ENCODE peak calls at places on chromosome 4, in six cellular contexts. Z is IMR-90, R is sigmoid colon, K is adrenal gland, O is upper lobe of left lung, X is A549. Y is an unnamed sample.

GRCh38 chr4:98688416-98689290 is 30.2 kb upstream of the TSPAN5 start:
- DNase-seq in X (peak), R (no peak), K (no peak), Z (peak), O (no peak), Y (peak)

GRCh38 chr4:173332963-173333657 is 1.0 kb downstream of the HMGB2 start:
- DNase-seq in R (no peak), O (no peak), Z (peak), X (no peak), K (no peak), Y (peak)

GRCh38 chr4:186823989-186824388 is 100.3 kb upstream of the FAT1 start:
- DNase-seq in R (no peak), X (no peak), K (no peak), Z (peak), O (no peak), Y (peak)

GRCh38 chr4:145937990-145938611 is 522 bp downstream of the ZNF827 start:
- DNase-seq in Z (peak), K (peak), R (no peak), O (no peak), X (peak), Y (peak)

GRCh38 chr4:24557036-24558022 is 27.0 kb downstream of the DHX15 start:
- DNase-seq in Z (peak), K (no peak), X (no peak), R (no peak), O (no peak), Y (peak)

GRCh38 chr4:137345597-137345996 is 186.7 kb downstream of the PCDH18 start:
- DNase-seq in O (no peak), K (no peak), R (no peak), X (no peak), Z (no peak), Y (no peak)

GRCh38 chr4:138178566-138178965 is 63.6 kb downstream of the SLC7A11 start:
- DNase-seq in Z (peak), R (no peak), X (no peak), O (no peak), K (no peak), Y (no peak)

GRCh38 chr4:1567808-1568581 is 116.1 kb downstream of the FAM53A start:
- DNase-seq in K (no peak), O (no peak), R (peak), X (no peak), Z (no peak), Y (no peak)

GRCh38 chr4:110970642-110971041 is 347.8 kb upstream of the PITX2 start:
- DNase-seq in X (peak), R (no peak), O (peak), K (no peak), Z (peak), Y (peak)

GRCh38 chr4:139535852-139536234 is 20.2 kb downstream of the SETD7 start:
- DNase-seq in X (no peak), Z (no peak), K (no peak), O (no peak), R (no peak), Y (no peak)

GRCh38 chr4:111492501-111492900 is 652.8 kb upstream of the FAM241A start:
- DNase-seq in X (no peak), O (no peak), R (no peak), Z (no peak), K (no peak), Y (no peak)

GRCh38 chr4:76473186-76473585 is 38.2 kb downstream of the SHROOM3 start:
- DNase-seq in X (no peak), R (no peak), O (no peak), Z (no peak), K (no peak), Y (no peak)

GRCh38 chr4:41427306-41427882 is 110.6 kb upstream of the LIMCH1 start:
- DNase-seq in X (peak), Z (no peak), K (no peak), R (no peak), O (peak), Y (no peak)

GRCh38 chr4:114780205-114780604 is 181.6 kb downstream of the UGT8 start:
- DNase-seq in O (no peak), Z (peak), K (no peak), X (peak), R (no peak), Y (no peak)

GRCh38 chr4:158193171-158193749 is 17.0 kb upstream of the TMEM144 start:
- DNase-seq in X (peak), K (no peak), R (no peak), O (no peak), Z (peak), Y (peak)

GRCh38 chr4:128347175-128347868 is 59.7 kb upstream of the PGRMC2 start:
- DNase-seq in O (no peak), R (no peak), X (peak), K (no peak), Z (peak), Y (peak)

GRCh38 chr4:139665690-139666529 is at the start of gene MGST2:
- DNase-seq in X (peak), R (peak), O (peak), Z (peak), K (peak), Y (peak)

GRCh38 chr4:143215873-143216272 is 31.2 kb downstream of the USP38 start:
- DNase-seq in K (no peak), O (no peak), Z (peak), X (no peak), R (no peak), Y (no peak)

GRCh38 chr4:173525118-173526033 is 4.7 kb downstream of the HAND2 start:
- DNase-seq in Z (no peak), K (no peak), X (no peak), R (peak), O (no peak), Y (no peak)

GRCh38 chr4:56978750-56979303 is at the start of gene POLR2B:
- DNase-seq in X (peak), Z (peak), K (peak), O (peak), R (peak), Y (peak)
- TF ChIP-seq POLR2A in X (peak), Z (peak), K (peak), O (peak), R (peak), Y (peak)

GRCh38 chr4:152535903-152536544 is at the start of gene FBXW7:
- DNase-seq in O (peak), R (peak), K (peak), X (peak), Z (peak), Y (peak)
- TF ChIP-seq POLR2A in O (peak), R (peak), K (peak), X (peak), Z (peak), Y (peak)

GRCh38 chr4:82893942-82894341 is 3.0 kb upstream of the SEC31A start:
- DNase-seq in X (no peak), R (no peak), O (no peak), K (no peak), Z (no peak), Y (no peak)
- TF ChIP-seq POLR2A in X (no peak), R (no peak), O (no peak), K (no peak), Z (no peak), Y (no peak)

DNA sequence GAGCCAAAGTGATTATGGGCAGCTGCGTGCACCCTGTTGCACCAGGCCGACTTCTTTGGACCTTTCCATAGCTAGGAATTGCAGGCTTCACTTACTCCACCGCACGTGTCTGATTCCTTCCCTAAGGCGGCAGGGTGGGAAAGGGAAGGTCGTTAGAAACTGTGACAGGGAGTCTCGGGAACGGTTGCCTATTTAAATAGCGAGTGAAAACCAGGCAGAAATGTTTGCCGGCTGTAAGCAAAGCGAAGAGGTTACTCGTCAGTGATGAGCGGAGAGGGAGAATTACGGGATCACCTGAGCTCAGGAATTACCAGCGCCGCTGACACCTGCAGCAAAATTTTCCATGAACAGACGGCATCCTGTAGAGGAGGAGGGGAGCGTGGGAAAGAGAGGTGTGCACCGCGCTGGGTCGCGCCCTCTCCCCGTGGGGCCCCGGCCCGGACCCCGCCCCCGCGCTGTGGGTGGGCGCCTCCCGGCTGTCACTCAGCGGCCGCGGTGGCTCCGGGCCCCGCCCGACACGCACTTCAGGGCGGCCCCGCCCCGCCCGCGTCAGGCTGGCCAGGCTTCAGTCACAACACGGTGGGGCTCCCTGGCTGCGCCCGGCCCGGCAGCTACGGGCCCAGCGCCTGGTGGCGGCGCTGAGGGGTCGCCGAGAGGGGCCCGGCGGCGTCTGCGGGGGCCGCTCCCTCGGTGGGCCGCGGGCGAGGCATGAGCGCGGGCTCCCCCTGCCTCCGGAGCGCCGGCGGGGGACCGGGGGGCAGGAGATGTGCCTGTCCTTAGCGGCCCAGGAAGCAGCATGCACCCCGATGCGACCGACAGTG is at the start of gene SNX25:
- DNase-seq in R (peak), Z (peak), O (peak), X (peak), K (peak), Y (peak)
- TF ChIP-seq POLR2A in R (no peak), Z (peak), O (peak), X (peak), K (peak), Y (peak)

GRCh38 chr4:6672131-6672530 is 21.5 kb upstream of the S100P start:
- DNase-seq in R (no peak), K (no peak), X (no peak), Z (no peak), O (no peak), Y (no peak)

GRCh38 chr4:6671648-6672047 is 22.0 kb upstream of the S100P start:
- DNase-seq in X (no peak), O (no peak), Z (no peak), R (no peak), K (no peak), Y (no peak)

GRCh38 chr4:6673660-6674499 is 19.8 kb upstream of the S100P start:
- DNase-seq in K (peak), O (peak), X (peak), R (peak), Z (peak), Y (peak)

GRCh38 chr4:6676722-6677558 is 16.7 kb upstream of the S100P start:
- DNase-seq in O (peak), X (no peak), Z (no peak), R (no peak), K (no peak), Y (no peak)

DNA sequence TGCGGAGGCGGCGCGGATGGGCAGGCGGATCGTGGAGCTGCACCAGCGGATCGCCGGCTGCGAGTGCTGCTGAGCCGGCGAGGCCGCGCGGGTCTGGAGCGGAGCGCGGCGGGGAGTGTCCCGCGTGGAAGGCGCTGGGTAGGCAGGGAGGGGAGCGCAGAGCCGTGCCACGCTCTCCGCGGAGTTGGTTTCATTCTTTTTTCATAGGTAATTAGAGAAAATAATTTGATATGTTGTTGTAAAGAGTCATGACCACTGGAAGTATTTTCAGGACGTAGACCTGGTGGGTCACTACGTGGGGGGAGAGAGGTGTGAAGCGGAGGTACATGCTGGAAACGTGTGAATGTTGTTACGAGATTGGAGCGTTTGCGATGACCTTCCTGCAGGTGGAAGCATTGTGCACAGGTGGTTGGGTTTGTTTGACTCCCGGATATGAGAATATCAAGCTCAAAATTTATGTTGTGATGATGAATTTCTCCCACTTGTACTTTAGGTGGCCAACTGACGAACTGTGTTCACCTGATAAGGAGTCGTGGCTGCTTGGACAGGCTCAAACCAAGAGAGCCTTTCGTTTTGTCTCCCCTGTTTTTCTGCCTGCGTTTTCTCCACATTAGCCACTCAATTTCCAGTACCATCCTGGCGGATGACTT is 19.1 kb upstream of the S100P start:
- DNase-seq in K (no peak), Z (peak), O (peak), R (no peak), X (peak), Y (peak)
- TF ChIP-seq POLR2A in K (no peak), Z (no peak), O (no peak), R (no peak), X (no peak), Y (no peak)

DNA sequence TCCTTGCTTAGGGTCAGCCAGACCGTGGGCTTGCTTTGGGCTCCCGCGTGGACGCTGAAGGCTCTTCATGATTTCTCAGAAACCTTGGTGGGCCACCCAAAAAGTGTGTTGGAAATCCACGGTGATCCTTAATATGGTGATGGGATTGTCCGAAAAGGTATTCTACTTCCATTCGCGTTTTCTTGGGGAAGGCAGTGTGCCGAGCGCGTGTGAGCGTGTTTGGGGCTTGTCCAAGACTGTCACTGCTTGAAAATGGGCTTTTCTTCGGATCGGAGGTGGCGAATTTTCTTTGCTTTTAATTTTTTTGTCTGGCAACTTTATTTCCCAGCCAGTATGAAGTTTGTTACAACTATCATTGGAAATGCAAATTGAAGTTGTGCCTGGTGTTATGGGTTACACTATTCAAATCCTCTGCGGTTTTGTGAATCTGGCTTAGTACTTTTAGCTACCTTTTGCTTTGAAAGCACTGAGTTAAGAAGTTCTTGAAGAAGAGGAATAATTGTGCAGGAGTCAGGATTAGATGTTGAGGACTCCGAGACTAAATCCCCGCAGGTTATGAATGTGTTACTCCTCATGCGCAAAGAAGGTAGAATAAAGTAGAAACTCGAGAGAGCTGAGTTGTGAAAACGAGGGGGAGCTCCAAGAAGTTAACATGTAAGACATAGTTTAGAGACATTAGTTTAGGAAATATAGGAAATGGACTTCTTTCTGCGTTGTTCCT is 3.2 kb downstream of the SPRY1 start:
- DNase-seq in R (no peak), K (no peak), Z (no peak), X (no peak), O (no peak), Y (peak)
- TF ChIP-seq POLR2A in R (no peak), K (no peak), Z (no peak), X (no peak), O (no peak), Y (no peak)

Y was measured in erythroblast.